ENCODE peak calls at places on chromosomes 16 and 17, in five cellular contexts. G, E, Q, T and R are unnamed samples.

GRCh38 chr16:373020-373598 is 2.8 kb upstream of the MRPL28 start:
- DNase-seq in G (no peak), E (no peak), Q (no peak), T (no peak), R (no peak)

GRCh38 chr17:50931003-50931878 is 65.1 kb upstream of the TOB1 start:
- DNase-seq in G (peak), E (peak), Q (no peak), T (peak), R (peak)

GRCh38 chr16:11312718-11313492 is 31.8 kb upstream of the PRM1 start:
- DNase-seq in G (no peak), E (peak), Q (peak), T (no peak), R (peak)

GRCh38 chr16:69064164-69064563 is 41.3 kb upstream of the HAS3 start:
- DNase-seq in G (no peak), E (no peak), Q (no peak), T (no peak), R (no peak)

GRCh38 chr17:36128411-36128978 is 24.9 kb downstream of the CCL4 start:
- DNase-seq in G (no peak), E (no peak), Q (no peak), T (no peak), R (no peak)

GRCh38 chr17:68425979-68426378 is 31.3 kb downstream of the WIPI1 start:
- DNase-seq in G (no peak), E (no peak), Q (no peak), T (no peak), R (no peak)

GRCh38 chr16:81669473-81670350 is 109.4 kb upstream of the PLCG2 start:
- DNase-seq in G (no peak), E (no peak), Q (no peak), T (no peak), R (no peak)

GRCh38 chr16:845349-845740 is 44.8 kb upstream of the GNG13 start:
- DNase-seq in G (no peak), E (no peak), Q (no peak), T (no peak), R (no peak)

GRCh38 chr17:48907713-48908046 is 527 bp upstream of the UBE2Z start:
- DNase-seq in G (no peak), E (no peak), Q (no peak), T (no peak), R (no peak)

GRCh38 chr16:30075503-30076275 is at the start of gene PPP4C:
- DNase-seq in G (peak), E (peak), Q (peak), T (peak), R (peak)

GRCh38 chr17:45230787-45231480 is 9.2 kb downstream of the FMNL1 start:
- DNase-seq in G (no peak), E (no peak), Q (no peak), T (no peak), R (no peak)

GRCh38 chr17:82390860-82391435 is 19.4 kb downstream of the UTS2R start:
- DNase-seq in G (no peak), E (no peak), Q (no peak), T (no peak), R (no peak)

GRCh38 chr16:57645691-57646387 is 17.4 kb downstream of the ADGRG1 start:
- DNase-seq in G (no peak), E (no peak), Q (no peak), T (no peak), R (no peak)

GRCh38 chr16:66386629-66387622 is 20.4 kb downstream of the CDH5 start:
- DNase-seq in G (peak), E (no peak), Q (no peak), T (no peak), R (no peak)

GRCh38 chr16:78307824-78308528 is 208.5 kb downstream of the WWOX start:
- DNase-seq in G (no peak), E (no peak), Q (no peak), T (no peak), R (no peak)

GRCh38 chr17:35655303-35655702 is 68.2 kb downstream of the AP2B1 start:
- DNase-seq in G (no peak), E (no peak), Q (no peak), T (no peak), R (no peak)

GRCh38 chr16:35744716-35745115 is 2285.3 kb downstream of the TP53TG3F start:
- DNase-seq in G (no peak), E (no peak), Q (no peak), T (no peak), R (no peak)

GRCh38 chr17:54945671-54946070 is 22.8 kb downstream of the COX11 start:
- DNase-seq in G (no peak), E (peak), Q (no peak), T (no peak), R (no peak)

GRCh38 chr17:4623249-4623648 is 18.2 kb downstream of the ALOX15 start:
- DNase-seq in G (no peak), E (no peak), Q (no peak), T (no peak), R (no peak)

GRCh38 chr17:8253801-8254200 is 4.7 kb downstream of the PFAS start:
- DNase-seq in G (no peak), E (no peak), Q (no peak), T (no peak), R (no peak)

GRCh38 chr16:4376126-4376819 is 4.6 kb downstream of the VASN start:
- DNase-seq in G (peak), E (no peak), Q (no peak), T (no peak), R (peak)

GRCh38 chr16:68800257-68800875 is 43.0 kb upstream of the TANGO6 start:
- DNase-seq in G (no peak), E (peak), Q (peak), T (peak), R (peak)

GRCh38 chr17:81412490-81413093 is 17.3 kb downstream of the BAHCC1 start:
- DNase-seq in G (no peak), E (peak), Q (no peak), T (no peak), R (no peak)

GRCh38 chr17:83080641-83081560 is 1.5 kb downstream of the METRNL start:
- DNase-seq in G (no peak), E (peak), Q (no peak), T (no peak), R (peak)

GRCh38 chr16:56600398-56600999 is 7.9 kb upstream of the MT2A start:
- DNase-seq in G (peak), E (peak), Q (peak), T (peak), R (no peak)

GRCh38 chr17:2024572-2025219 is 438 bp downstream of the RTN4RL1 start:
- DNase-seq in G (no peak), E (no peak), Q (no peak), T (no peak), R (no peak)

GRCh38 chr16:20181386-20181785 is 107.7 kb upstream of the GPR139 start:
- DNase-seq in G (no peak), E (no peak), Q (no peak), T (no peak), R (no peak)

GRCh38 chr17:8693328-8693727 is 51.3 kb downstream of the CCDC42 start:
- DNase-seq in G (no peak), E (no peak), Q (no peak), T (no peak), R (no peak)

GRCh38 chr16:76190059-76190458 is 87.1 kb upstream of the CNTNAP4 start:
- DNase-seq in G (no peak), E (no peak), Q (no peak), T (no peak), R (no peak)

GRCh38 chr17:41801374-41802062 is 10.2 kb downstream of the P3H4 start:
- DNase-seq in G (peak), E (peak), Q (peak), T (peak), R (peak)

GRCh38 chr17:28527859-28528258 is 21.7 kb downstream of the FOXN1 start:
- DNase-seq in G (no peak), E (no peak), Q (no peak), T (no peak), R (no peak)

GRCh38 chr16:8959921-8960787 is 3.6 kb downstream of the USP7 start:
- DNase-seq in G (no peak), E (peak), Q (no peak), T (no peak), R (no peak)

GRCh38 chr17:36845916-36846315 is 91.4 kb upstream of the LHX1 start:
- DNase-seq in G (no peak), E (no peak), Q (no peak), T (no peak), R (no peak)

GRCh38 chr16:23668873-23669272 is 9.8 kb upstream of the PLK1 start:
- DNase-seq in G (no peak), E (no peak), Q (no peak), T (no peak), R (no peak)

GRCh38 chr16:79175286-79176057 is 425.1 kb downstream of the MAF start:
- DNase-seq in G (no peak), E (no peak), Q (no peak), T (no peak), R (no peak)

GRCh38 chr17:12509836-12510235 is 155.9 kb upstream of the MYOCD start:
- DNase-seq in G (no peak), E (no peak), Q (no peak), T (no peak), R (no peak)

GRCh38 chr16:89289428-89290395 is 72.2 kb downstream of the ZNF778 start:
- DNase-seq in G (peak), E (peak), Q (peak), T (peak), R (peak)

GRCh38 chr17:1058423-1059130 is 61.6 kb downstream of the TIMM22 start:
- DNase-seq in G (no peak), E (peak), Q (peak), T (peak), R (peak)